ENCODE peak calls at places on chromosomes 11 and 22, in five cellular contexts. One of them, this sample, is unnamed.

GRCh38 chr11:35593143-35593542 is 25.1 kb upstream of the FJX1 start:
- DNase-seq in GM04504: peak
- DNase-seq in HCEC 1CT: peak
- DNase-seq in NCI-H1105 treated with DMSO at 0.1 percent for 48 hours: no peak
- DNase-seq in stimulated activated naive B cell treated with anti-CD40 and anti-IgM and Interleukin-4, amounts not matched to agents 10 μg/mL and 1 μg/mL and 100 μg/mL, for 72 hours: no peak
- DNase-seq in this sample: peak

GRCh38 chr11:96256604-96257003 is 86.4 kb downstream of the MAML2 start:
- DNase-seq in GM04504: no peak
- DNase-seq in HCEC 1CT: no peak
- DNase-seq in NCI-H1105 treated with DMSO at 0.1 percent for 48 hours: no peak
- DNase-seq in stimulated activated naive B cell treated with anti-CD40 and anti-IgM and Interleukin-4, amounts not matched to agents 10 μg/mL and 1 μg/mL and 100 μg/mL, for 72 hours: no peak
- DNase-seq in this sample: no peak

GRCh38 chr11:79046365-79046764 is 394.5 kb downstream of the TENM4 start:
- DNase-seq in GM04504: no peak
- DNase-seq in HCEC 1CT: no peak
- DNase-seq in NCI-H1105 treated with DMSO at 0.1 percent for 48 hours: no peak
- DNase-seq in stimulated activated naive B cell treated with anti-CD40 and anti-IgM and Interleukin-4, amounts not matched to agents 10 μg/mL and 1 μg/mL and 100 μg/mL, for 72 hours: no peak
- DNase-seq in this sample: peak

GRCh38 chr11:123429851-123430735 is at the start of gene GRAMD1B:
- DNase-seq in GM04504: peak
- DNase-seq in HCEC 1CT: peak
- DNase-seq in NCI-H1105 treated with DMSO at 0.1 percent for 48 hours: peak
- DNase-seq in stimulated activated naive B cell treated with anti-CD40 and anti-IgM and Interleukin-4, amounts not matched to agents 10 μg/mL and 1 μg/mL and 100 μg/mL, for 72 hours: peak
- DNase-seq in this sample: peak

GRCh38 chr11:75238595-75239245 is 1.9 kb upstream of the TPBGL start:
- DNase-seq in GM04504: no peak
- DNase-seq in HCEC 1CT: no peak
- DNase-seq in NCI-H1105 treated with DMSO at 0.1 percent for 48 hours: no peak
- DNase-seq in stimulated activated naive B cell treated with anti-CD40 and anti-IgM and Interleukin-4, amounts not matched to agents 10 μg/mL and 1 μg/mL and 100 μg/mL, for 72 hours: no peak
- DNase-seq in this sample: no peak

GRCh38 chr11:113387605-113388211 is at the start of gene ANKK1:
- DNase-seq in GM04504: no peak
- DNase-seq in HCEC 1CT: no peak
- DNase-seq in NCI-H1105 treated with DMSO at 0.1 percent for 48 hours: no peak
- DNase-seq in stimulated activated naive B cell treated with anti-CD40 and anti-IgM and Interleukin-4, amounts not matched to agents 10 μg/mL and 1 μg/mL and 100 μg/mL, for 72 hours: no peak
- DNase-seq in this sample: no peak

GRCh38 chr22:40043086-40043485 is 48.3 kb downstream of the FAM83F start:
- DNase-seq in GM04504: no peak
- DNase-seq in HCEC 1CT: no peak
- DNase-seq in NCI-H1105 treated with DMSO at 0.1 percent for 48 hours: peak
- DNase-seq in stimulated activated naive B cell treated with anti-CD40 and anti-IgM and Interleukin-4, amounts not matched to agents 10 μg/mL and 1 μg/mL and 100 μg/mL, for 72 hours: no peak
- DNase-seq in this sample: peak

GRCh38 chr11:64519541-64519940 is 71.5 kb upstream of the SLC22A12 start:
- DNase-seq in GM04504: no peak
- DNase-seq in HCEC 1CT: no peak
- DNase-seq in NCI-H1105 treated with DMSO at 0.1 percent for 48 hours: peak
- DNase-seq in stimulated activated naive B cell treated with anti-CD40 and anti-IgM and Interleukin-4, amounts not matched to agents 10 μg/mL and 1 μg/mL and 100 μg/mL, for 72 hours: no peak
- DNase-seq in this sample: no peak

GRCh38 chr11:21072517-21072916 is 403.1 kb downstream of the NELL1 start:
- DNase-seq in GM04504: no peak
- DNase-seq in HCEC 1CT: no peak
- DNase-seq in NCI-H1105 treated with DMSO at 0.1 percent for 48 hours: no peak
- DNase-seq in stimulated activated naive B cell treated with anti-CD40 and anti-IgM and Interleukin-4, amounts not matched to agents 10 μg/mL and 1 μg/mL and 100 μg/mL, for 72 hours: no peak
- DNase-seq in this sample: no peak

GRCh38 chr11:96311120-96311568 is 31.9 kb downstream of the MAML2 start:
- DNase-seq in GM04504: peak
- DNase-seq in HCEC 1CT: peak
- DNase-seq in NCI-H1105 treated with DMSO at 0.1 percent for 48 hours: no peak
- DNase-seq in stimulated activated naive B cell treated with anti-CD40 and anti-IgM and Interleukin-4, amounts not matched to agents 10 μg/mL and 1 μg/mL and 100 μg/mL, for 72 hours: no peak
- DNase-seq in this sample: peak

GRCh38 chr11:74142624-74143023 is 28.2 kb downstream of the C2CD3 start:
- DNase-seq in GM04504: no peak
- DNase-seq in HCEC 1CT: peak
- DNase-seq in NCI-H1105 treated with DMSO at 0.1 percent for 48 hours: no peak
- DNase-seq in stimulated activated naive B cell treated with anti-CD40 and anti-IgM and Interleukin-4, amounts not matched to agents 10 μg/mL and 1 μg/mL and 100 μg/mL, for 72 hours: no peak
- DNase-seq in this sample: peak

GRCh38 chr11:2271077-2271326 is 614 bp upstream of the ASCL2 start:
- DNase-seq in GM04504: no peak
- DNase-seq in HCEC 1CT: no peak
- DNase-seq in NCI-H1105 treated with DMSO at 0.1 percent for 48 hours: no peak
- DNase-seq in stimulated activated naive B cell treated with anti-CD40 and anti-IgM and Interleukin-4, amounts not matched to agents 10 μg/mL and 1 μg/mL and 100 μg/mL, for 72 hours: no peak
- DNase-seq in this sample: no peak